ENCODE peak calls at places on chromosomes 7 and 10, in seven cellular contexts. S, I, F, J, U, B and A are unnamed samples.

GRCh38 chr7:129774871-129775694 is 163.6 kb downstream of the NRF1 start:
- DNase-seq in J (no peak), I (no peak), F (no peak), S (no peak), U (no peak), B (peak), A (no peak)

GRCh38 chr7:29189743-29190201 is 4.8 kb upstream of the CHN2 start:
- DNase-seq in B (peak), J (peak), F (peak), U (peak), S (peak), I (peak), A (peak)

GRCh38 chr10:111098679-111099437 is 22.0 kb downstream of the ADRA2A start:
- DNase-seq in U (no peak), B (no peak), I (no peak), S (no peak), J (no peak), F (peak), A (no peak)

GRCh38 chr10:103632247-103632642 is 138.7 kb downstream of the NEURL1 start:
- DNase-seq in S (no peak), F (peak), U (no peak), I (no peak), B (no peak), J (no peak), A (no peak)

GRCh38 chr10:33331020-33331557 is 3.4 kb downstream of the NRP1 start:
- DNase-seq in S (no peak), U (peak), F (peak), I (no peak), B (no peak), J (peak), A (no peak)

GRCh38 chr7:10677211-10677610 is 296.5 kb upstream of the PHF14 start:
- DNase-seq in F (no peak), J (no peak), B (no peak), U (no peak), I (no peak), S (no peak), A (no peak)

GRCh38 chr10:119862524-119862923 is 10.1 kb downstream of the MCMBP start:
- DNase-seq in U (no peak), B (no peak), I (no peak), J (no peak), S (no peak), F (no peak), A (no peak)

GRCh38 chr10:34655286-34656170 is 159.6 kb downstream of the PARD3 start:
- DNase-seq in F (peak), U (peak), I (peak), S (peak), J (peak), B (peak), A (peak)

GRCh38 chr7:117652943-117653700 is 173.3 kb downstream of the CFTR start:
- DNase-seq in U (peak), B (no peak), J (no peak), F (no peak), I (no peak), S (no peak), A (no peak)

GRCh38 chr10:5496261-5497250 is 2.8 kb downstream of the CALML5 start:
- DNase-seq in I (no peak), B (no peak), F (no peak), U (no peak), S (no peak), J (no peak), A (no peak)

GRCh38 chr7:101517304-101517703 is 111.8 kb downstream of the MYL10 start:
- DNase-seq in U (no peak), J (no peak), F (no peak), B (no peak), S (no peak), I (no peak), A (no peak)

GRCh38 chr7:27190284-27190748 is 5.3 kb upstream of the HOXA11 start:
- DNase-seq in F (no peak), B (no peak), I (no peak), J (peak), U (no peak), S (no peak), A (no peak)

GRCh38 chr7:51316262-51316665 is 345 bp downstream of the COBL start:
- DNase-seq in U (no peak), F (peak), J (peak), B (peak), I (peak), S (peak), A (peak)

GRCh38 chr10:131667561-131667960 is 233.2 kb upstream of the PPP2R2D start:
- DNase-seq in F (no peak), B (no peak), I (no peak), J (no peak), S (no peak), U (no peak), A (no peak)

GRCh38 chr7:131336956-131337355 is 9.3 kb downstream of the MKLN1 start:
- DNase-seq in U (no peak), B (no peak), S (no peak), F (peak), J (no peak), I (peak), A (no peak)

GRCh38 chr10:61257956-61258496 is 195.2 kb downstream of the TMEM26 start:
- DNase-seq in J (peak), I (no peak), F (peak), U (no peak), S (no peak), B (no peak), A (no peak)

GRCh38 chr10:68900427-68901105 is 549 bp upstream of the DDX50 start:
- DNase-seq in I (no peak), U (no peak), S (no peak), B (no peak), F (peak), J (no peak), A (no peak)

GRCh38 chr10:102835007-102835482 is 2.2 kb downstream of the CYP17A1 start:
- DNase-seq in U (peak), S (peak), I (peak), B (peak), F (peak), J (peak), A (peak)

GRCh38 chr7:131898418-131898817 is 342.0 kb upstream of the PODXL start:
- DNase-seq in F (peak), B (no peak), J (peak), I (no peak), U (no peak), S (no peak), A (no peak)

GRCh38 chr10:89369142-89370105 is 8.4 kb upstream of the IFIT1B start:
- DNase-seq in S (peak), F (peak), B (peak), I (peak), J (peak), U (peak), A (peak)

GRCh38 chr10:43078175-43078985 is 1.5 kb downstream of the RET start:
- DNase-seq in F (no peak), B (peak), U (no peak), I (no peak), J (no peak), S (no peak), A (no peak)

GRCh38 chr7:832292-832967 is at the start of gene SUN1:
- DNase-seq in U (no peak), I (peak), B (no peak), S (peak), F (peak), J (peak), A (peak)

GRCh38 chr10:46042527-46042926 is 3.5 kb downstream of the MSMB start:
- DNase-seq in F (no peak), B (no peak), S (no peak), I (no peak), J (no peak), U (no peak), A (no peak)

GRCh38 chr7:137454169-137455166 is 110.9 kb upstream of the PTN start:
- DNase-seq in S (peak), I (peak), J (peak), B (peak), U (peak), F (peak), A (peak)

GRCh38 chr7:148987751-148988512 is 40.4 kb downstream of the PDIA4 start:
- DNase-seq in I (peak), F (peak), U (peak), S (peak), B (peak), J (peak), A (peak)

GRCh38 chr7:134174797-134175261 is 47.7 kb downstream of the LRGUK start:
- DNase-seq in U (no peak), F (peak), B (no peak), I (no peak), S (peak), J (peak), A (peak)

GRCh38 chr7:99562832-99563231 is 4.4 kb downstream of the ZNF655 start:
- DNase-seq in F (peak), J (peak), U (no peak), B (no peak), S (peak), I (no peak), A (no peak)

GRCh38 chr10:24723788-24724380 is at the start of gene ARHGAP21:
- DNase-seq in J (peak), B (peak), F (peak), U (peak), I (peak), S (peak), A (peak)

GRCh38 chr10:60485025-60485424 is 95.3 kb upstream of the ANK3 start:
- DNase-seq in S (no peak), U (no peak), J (no peak), F (no peak), I (no peak), B (no peak), A (no peak)

GRCh38 chr7:19442016-19442785 is 266.6 kb downstream of the POLR1F start:
- DNase-seq in U (peak), F (peak), J (peak), S (peak), B (peak), I (peak), A (no peak)

GRCh38 chr7:17580141-17580540 is 281.7 kb downstream of the AHR start:
- DNase-seq in S (no peak), I (no peak), B (no peak), J (peak), F (peak), U (no peak), A (no peak)

GRCh38 chr10:102801496-102801895 is 35.7 kb downstream of the CYP17A1 start:
- DNase-seq in B (no peak), F (no peak), I (peak), S (no peak), U (no peak), J (no peak), A (no peak)

GRCh38 chr10:43262043-43262901 is 4.6 kb downstream of the RASGEF1A start:
- DNase-seq in B (peak), U (peak), I (peak), J (no peak), F (no peak), S (peak), A (no peak)

GRCh38 chr7:151076863-151077704 is 3.5 kb downstream of the FASTK start:
- DNase-seq in F (peak), U (peak), B (peak), J (peak), I (peak), S (no peak), A (no peak)

GRCh38 chr10:78412605-78413004 is 378.9 kb downstream of the RPS24 start:
- DNase-seq in I (no peak), S (no peak), J (no peak), F (no peak), B (no peak), U (no peak), A (no peak)

GRCh38 chr10:100894033-100894432 is 18.7 kb upstream of the SLF2 start:
- DNase-seq in B (no peak), U (no peak), F (no peak), J (peak), S (no peak), I (no peak), A (no peak)

GRCh38 chr10:100894589-100895294 is 18.0 kb upstream of the SLF2 start:
- DNase-seq in S (no peak), I (no peak), U (no peak), J (no peak), B (no peak), F (no peak), A (no peak)

GRCh38 chr10:100895346-100895745 is 17.4 kb upstream of the SLF2 start:
- DNase-seq in U (no peak), I (no peak), F (no peak), J (no peak), B (no peak), S (no peak), A (no peak)

GRCh38 chr10:100896876-100897461 is 15.8 kb upstream of the SLF2 start:
- DNase-seq in F (no peak), B (no peak), S (no peak), U (no peak), J (no peak), I (no peak), A (no peak)

DNA sequence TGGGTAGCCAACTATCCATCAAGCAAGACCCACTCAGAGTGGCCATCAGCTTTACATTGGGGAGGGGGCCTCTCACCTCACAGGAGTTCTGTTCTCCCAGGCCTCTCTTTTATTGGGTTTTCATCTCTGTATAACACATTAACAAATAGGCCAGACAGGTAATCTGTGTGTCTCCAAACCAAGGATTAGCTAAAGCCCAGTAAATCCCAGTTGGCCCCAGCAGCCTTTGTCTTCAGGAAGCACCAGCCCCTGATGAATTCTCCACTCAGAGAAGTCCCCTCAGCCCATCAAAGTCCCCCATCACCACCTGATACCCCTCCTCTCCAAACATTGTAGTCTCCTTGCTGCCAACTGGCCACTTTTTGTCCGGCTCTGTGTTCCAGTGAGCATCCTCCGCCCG is 16.9 kb upstream of the SLF2 start:
- DNase-seq in S (no peak), U (no peak), I (no peak), B (no peak), J (no peak), F (no peak), A (no peak)
- TF ChIP-seq EZH2phosphoT487 in S (no peak), U (no peak), I (no peak), B (no peak), J (no peak), F (no peak), A (no peak)

DNA sequence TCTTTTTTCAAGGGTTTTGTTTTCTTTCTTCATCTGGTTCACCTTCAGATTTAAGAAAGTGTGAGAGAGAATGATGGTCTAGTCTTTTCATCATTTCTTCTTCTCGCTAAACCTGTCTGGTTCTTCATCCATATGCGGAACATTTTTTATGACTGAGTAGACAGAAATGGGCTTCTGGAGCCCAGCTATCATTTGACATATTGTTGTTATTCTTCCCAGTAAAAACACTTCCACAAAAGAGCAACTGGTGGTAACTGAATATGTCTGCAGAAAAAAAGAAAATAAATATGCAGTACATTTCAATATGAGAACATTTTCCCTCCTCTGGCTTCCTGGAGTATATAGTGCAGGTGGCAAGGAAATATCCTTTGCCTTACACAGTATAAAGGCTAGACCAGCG is 209.5 kb downstream of the JCAD start:
- DNase-seq in F (no peak), J (no peak), I (no peak), U (no peak), S (no peak), B (no peak), A (no peak)
- H3K4me3 ChIP-seq in F (peak), J (no peak), I (no peak), U (no peak), S (no peak), B (no peak), A (no peak)

DNA sequence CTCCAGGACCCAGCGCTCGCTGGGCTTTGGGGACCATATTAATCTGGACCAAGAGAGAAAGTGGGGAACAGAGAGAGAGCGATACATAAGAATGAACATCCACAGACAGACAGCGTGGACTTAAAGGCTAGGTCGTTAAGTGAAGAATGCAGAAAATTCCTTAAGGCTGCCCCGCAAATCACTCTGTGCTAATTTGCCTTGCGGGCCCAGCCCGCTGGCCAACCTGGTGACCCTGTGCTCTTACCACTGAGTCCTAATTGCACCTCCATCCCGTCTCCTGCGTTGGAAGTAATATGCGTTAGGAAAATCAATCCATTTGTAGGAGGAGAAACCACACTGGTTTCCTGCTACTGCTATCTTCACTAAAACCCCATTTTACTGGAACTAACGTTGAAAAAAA is 85.0 kb downstream of the WDFY4 start:
- DNase-seq in F (no peak), I (peak), B (no peak), S (no peak), J (no peak), U (no peak), A (no peak)
- TF ChIP-seq EZH2phosphoT487 in F (no peak), I (no peak), B (no peak), S (no peak), J (no peak), U (no peak), A (no peak)

DNA sequence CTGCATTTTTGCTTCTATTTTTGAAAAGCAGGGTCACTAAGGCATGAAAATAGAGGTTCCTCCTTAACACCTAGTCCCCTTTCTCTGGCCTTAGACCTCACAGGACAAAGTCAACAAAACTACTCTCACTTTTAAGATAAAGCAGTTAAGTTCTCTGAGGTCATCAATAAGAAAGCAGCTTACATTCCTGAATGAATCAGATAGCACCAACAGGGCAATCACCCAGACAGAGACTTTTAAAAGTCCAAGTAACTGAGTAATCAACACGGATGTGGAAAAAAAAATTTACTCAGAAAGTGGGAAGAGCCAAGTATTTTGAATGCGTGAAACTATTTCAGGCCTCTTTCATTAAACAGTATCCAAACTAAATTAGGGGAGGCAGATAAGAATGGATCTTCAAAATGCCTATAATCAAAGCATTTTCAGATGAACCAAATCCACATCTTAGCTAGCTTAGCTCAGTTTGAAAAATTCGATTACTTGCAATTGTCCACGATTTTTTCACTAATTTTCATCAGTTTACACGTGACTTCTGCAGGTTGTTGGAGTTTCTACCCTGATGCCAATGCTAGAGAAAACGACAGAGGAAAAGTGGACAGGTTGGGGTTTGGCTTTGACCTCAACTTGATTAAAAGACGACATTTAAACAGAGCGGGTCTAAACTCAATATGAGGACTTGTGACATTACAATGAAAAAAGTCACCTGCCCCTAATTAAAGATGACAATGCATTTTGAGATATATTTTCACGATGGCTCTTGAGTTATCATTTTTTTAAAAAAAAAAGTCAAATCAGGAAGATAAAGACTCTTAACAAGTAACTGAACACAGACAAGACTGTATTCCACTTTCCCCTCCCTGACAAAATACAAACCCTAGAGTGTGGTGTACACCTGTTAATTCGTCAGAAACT is 1.6 kb downstream of the BEND7 start:
- DNase-seq in S (peak), I (peak), U (peak), J (peak), F (peak), B (no peak), A (no peak)
- H3K4me3 ChIP-seq in S (peak), I (peak), U (peak), J (peak), F (peak), B (peak), A (no peak)

GRCh38 chr10:91571671-91572070 is 61.2 kb downstream of the PPP1R3C start:
- DNase-seq in I (no peak), S (no peak), B (no peak), F (no peak), U (no peak), J (no peak), A (no peak)

GRCh38 chr10:91574236-91574635 is 58.6 kb downstream of the PPP1R3C start:
- DNase-seq in U (no peak), F (no peak), J (no peak), I (no peak), S (no peak), B (no peak), A (no peak)

GRCh38 chr10:91576096-91576545 is 56.8 kb downstream of the PPP1R3C start:
- DNase-seq in J (peak), B (no peak), F (peak), S (no peak), U (no peak), I (no peak), A (no peak)

GRCh38 chr10:91573320-91573719 is 59.6 kb downstream of the PPP1R3C start:
- DNase-seq in F (no peak), B (no peak), S (no peak), U (no peak), I (no peak), J (no peak), A (no peak)

GRCh38 chr10:91575044-91575610 is 57.7 kb downstream of the PPP1R3C start:
- DNase-seq in S (no peak), U (peak), B (no peak), F (no peak), J (no peak), I (no peak), A (no peak)
- TF ChIP-seq EZH2phosphoT487 in S (no peak), U (no peak), B (no peak), F (no peak), J (no peak), I (no peak), A (no peak)

GRCh38 chr7:45188736-45189135 is 31.1 kb downstream of the RAMP3 start:
- DNase-seq in U (no peak), S (no peak), B (no peak), I (no peak), J (no peak), F (no peak), A (no peak)
- H3K4me3 ChIP-seq in U (no peak), S (no peak), B (no peak), I (no peak), J (no peak), F (no peak), A (no peak)